ENCODE peak calls at places on chromosome 4, in four cellular contexts. C is KG1, T is T follicular helper cell, N is brain microvascular endothelial cell. Q is an unnamed sample.

GRCh38 chr4:109735566-109736454 is 5.9 kb upstream of the PLA2G12A start:
- DNase-seq in C (no peak), T (no peak), N (peak; percentile 29), Q (no peak)

GRCh38 chr4:36337665-36338064 is 56.2 kb downstream of the DTHD1 start:
- DNase-seq in T (no peak), C (no peak), N (no peak), Q (no peak)

GRCh38 chr4:23934915-23935314 is 45.1 kb upstream of the PPARGC1A start:
- DNase-seq in N (peak; percentile 83), C (no peak), T (no peak), Q (no peak)

GRCh38 chr4:526189-526909 is 27.3 kb downstream of the PIGG start:
- DNase-seq in T (no peak), C (no peak), N (no peak), Q (no peak)

GRCh38 chr4:189202869-189203271 is 737.8 kb upstream of the FRG1 start:
- DNase-seq in T (no peak), N (peak; percentile 73), C (no peak), Q (no peak)

GRCh38 chr4:107719211-107719926 is 665 bp downstream of the PAPSS1 start:
- DNase-seq in C (no peak), N (peak; percentile 9), T (no peak), Q (no peak)

GRCh38 chr4:170015285-170015684 is 10.9 kb downstream of the MFAP3L start:
- DNase-seq in T (no peak), C (no peak), N (no peak), Q (no peak)

GRCh38 chr4:55512922-55513571 is 33.7 kb downstream of the CLOCK start:
- DNase-seq in T (no peak), C (no peak), N (no peak), Q (no peak)

GRCh38 chr4:77156533-77156911 is 485 bp upstream of the CCNG2 start:
- DNase-seq in C (peak; percentile 98), N (peak; percentile 99), T (peak; percentile 95), Q (peak; percentile 95)

GRCh38 chr4:105210901-105211300 is 64.2 kb downstream of the TET2 start:
- DNase-seq in N (no peak), T (no peak), C (no peak), Q (no peak)

GRCh38 chr4:147590249-147590920 is 26.8 kb upstream of the TMEM184C start:
- DNase-seq in N (peak; percentile 81), T (peak; percentile 10), C (peak; percentile 1), Q (peak; percentile 57)

GRCh38 chr4:972651-973424 is 531 bp downstream of the DGKQ start:
- DNase-seq in C (no peak), N (no peak), T (peak; percentile 44), Q (peak; percentile 53)

GRCh38 chr4:138055890-138056289 is 186.3 kb downstream of the SLC7A11 start:
- DNase-seq in T (no peak), N (no peak), C (no peak), Q (no peak)